ENCODE peak calls at places on chromosomes 16 and 17, in six cellular contexts. E is activated T-cell treated with anti-CD3 and anti-CD28 coated beads, Interleukin-2, amount 50 U/mL, for 24 hours; W is NCI-H510A; L is T1000; B is HFF-Myc; Z is foreskin fibroblast. N is an unnamed sample.

GRCh38 chr17:58117382-58117781 is 30.8 kb upstream of the OR4D1 start:
- DNase-seq in L (no peak), B (no peak), E (no peak), W (no peak), Z (no peak), N (no peak)

GRCh38 chr17:67863624-67864247 is 38.4 kb downstream of the BPTF start:
- DNase-seq in B (no peak), E (no peak), L (no peak), Z (no peak), W (no peak), N (no peak)

GRCh38 chr17:75758131-75758905 is 6.7 kb downstream of the GALK1 start:
- DNase-seq in L (no peak), W (no peak), Z (no peak), B (no peak), E (no peak), N (no peak)

GRCh38 chr17:36919407-36919968 is 17.8 kb upstream of the LHX1 start:
- DNase-seq in B (no peak), W (no peak), L (no peak), E (no peak), Z (no peak), N (no peak)

GRCh38 chr17:43456661-43457361 is 27.0 kb upstream of the DHX8 start:
- DNase-seq in B (peak), E (no peak), L (no peak), W (no peak), Z (peak), N (no peak)

GRCh38 chr17:81573794-81574642 is 21.9 kb upstream of the FAAP100 start:
- DNase-seq in Z (no peak), L (no peak), B (no peak), W (no peak), E (no peak), N (no peak)

GRCh38 chr17:4891405-4892062 is 7.8 kb upstream of the C17orf107 start:
- DNase-seq in Z (no peak), B (no peak), W (no peak), L (no peak), E (no peak), N (no peak)

GRCh38 chr17:49971848-49972485 is 3.0 kb downstream of the DLX4 start:
- DNase-seq in W (no peak), Z (no peak), L (no peak), E (no peak), B (no peak), N (no peak)

GRCh38 chr17:70187383-70187782 is 18.1 kb downstream of the KCNJ2 start:
- DNase-seq in B (no peak), L (no peak), Z (no peak), E (no peak), W (no peak), N (no peak)

GRCh38 chr16:2142942-2143868 is 5.2 kb upstream of the RAB26 start:
- DNase-seq in L (no peak), E (no peak), Z (no peak), W (no peak), B (no peak), N (no peak)

GRCh38 chr17:17089796-17090641 is 47.8 kb downstream of the MPRIP start:
- DNase-seq in E (no peak), Z (no peak), B (no peak), W (no peak), L (no peak), N (no peak)

GRCh38 chr17:7577327-7578199 is 1.9 kb upstream of the CD68 start:
- DNase-seq in E (no peak), W (no peak), B (no peak), Z (no peak), L (no peak), N (no peak)

GRCh38 chr17:1123397-1124237 is 56.2 kb downstream of the ABR start:
- DNase-seq in Z (no peak), B (no peak), L (no peak), E (no peak), W (no peak), N (no peak)

GRCh38 chr17:601462-602303 is 113.0 kb downstream of the VPS53 start:
- DNase-seq in W (no peak), E (no peak), Z (no peak), B (no peak), L (no peak), N (peak)

GRCh38 chr16:11386791-11387546 is 41.7 kb downstream of the RMI2 start:
- DNase-seq in B (no peak), W (no peak), E (no peak), L (no peak), Z (no peak), N (no peak)

GRCh38 chr16:11675561-11676511 is 7.6 kb downstream of the SNN start:
- DNase-seq in E (no peak), Z (no peak), B (no peak), W (peak), L (no peak), N (no peak)

GRCh38 chr17:973053-973452 is 6.5 kb downstream of the NXN start:
- DNase-seq in W (no peak), B (no peak), Z (no peak), E (no peak), L (no peak), N (no peak)

GRCh38 chr17:77654861-77655260 is 303.6 kb upstream of the TNRC6C start:
- DNase-seq in L (no peak), Z (no peak), E (no peak), B (no peak), W (no peak), N (no peak)

GRCh38 chr17:12983986-12984932 is 33.6 kb downstream of the ELAC2 start:
- DNase-seq in B (no peak), L (no peak), Z (peak), W (no peak), E (no peak), N (no peak)

GRCh38 chr17:11705111-11705510 is 106.8 kb downstream of the DNAH9 start:
- DNase-seq in E (no peak), Z (no peak), W (no peak), B (no peak), L (no peak), N (no peak)

GRCh38 chr16:31064882-31065461 is 9.1 kb downstream of the ZNF668 start:
- DNase-seq in Z (peak), B (peak), W (no peak), L (peak), E (no peak), N (peak)

GRCh38 chr17:8080799-8081219 is 6.7 kb downstream of the ALOX12B start:
- DNase-seq in E (no peak), L (no peak), Z (no peak), B (no peak), W (no peak), N (no peak)

GRCh38 chr16:81576696-81577095 is 132.1 kb downstream of the CMIP start:
- DNase-seq in B (no peak), Z (no peak), E (no peak), W (no peak), L (no peak), N (no peak)

GRCh38 chr17:333626-334396 is 18.8 kb downstream of the RPH3AL start:
- DNase-seq in W (no peak), L (no peak), Z (no peak), B (no peak), E (no peak), N (no peak)

GRCh38 chr16:75322706-75323105 is 71.3 kb upstream of the BCAR1 start:
- DNase-seq in B (no peak), L (no peak), E (no peak), Z (peak), W (no peak), N (no peak)

GRCh38 chr16:80932725-80933124 is 74.0 kb downstream of the CMC2 start:
- DNase-seq in B (peak), L (peak), W (no peak), Z (peak), E (peak), N (no peak)

GRCh38 chr17:19374136-19374535 is 4.2 kb upstream of the MAPK7 start:
- DNase-seq in L (no peak), Z (no peak), W (no peak), B (no peak), E (no peak), N (no peak)

GRCh38 chr17:80857721-80858171 is 133.9 kb upstream of the CHMP6 start:
- DNase-seq in Z (no peak), L (no peak), B (no peak), E (no peak), W (no peak), N (no peak)

GRCh38 chr16:66972983-66973382 is 11.9 kb downstream of the CES3 start:
- DNase-seq in W (no peak), E (no peak), B (no peak), L (no peak), Z (no peak), N (no peak)

GRCh38 chr17:284676-285355 is 67.8 kb downstream of the RPH3AL start:
- DNase-seq in E (no peak), L (no peak), W (no peak), Z (no peak), B (no peak), N (no peak)

GRCh38 chr16:70746040-70746707 is 54.8 kb downstream of the VAC14 start:
- DNase-seq in W (no peak), B (peak), E (no peak), L (peak), Z (peak), N (no peak)